ENCODE peak calls at places on chromosomes 1 and 21, in six cellular contexts. B is activated CD8-positive, alpha-beta memory T cell treated with anti-CD3 and anti-CD28 coated beads, Interleukin-2, amount 50 U/mL, for 4 hours; R is fibroblast of mammary gland; K is GM19239; P is memory B cell; E is fibroblast of pulmonary artery. Y is an unnamed sample.
A peak's percentile ranks its signal among the peaks of the same experiment; 100 is the strongest.

GRCh38 chr1:67393737-67394136 is 36.5 kb downstream of the SERBP1 start:
- DNase-seq in B (no peak), R (no peak), K (no peak), P (no peak), E (no peak), Y (no peak)

GRCh38 chr1:6822530-6823359 is 37.5 kb downstream of the CAMTA1 start:
- DNase-seq in B (no peak), R (no peak), K (peak; percentile 19), P (no peak), E (no peak), Y (no peak)

GRCh38 chr1:151189638-151190445 is at the start of gene VPS72:
- DNase-seq in B (peak; percentile 81), R (peak; percentile 87), K (peak; percentile 80), P (peak; percentile 65), E (peak; percentile 88), Y (peak; percentile 90)

GRCh38 chr1:24912359-24913273 is 17.5 kb downstream of the RUNX3 start:
- DNase-seq in B (no peak), R (no peak), K (no peak), P (no peak), E (no peak), Y (no peak)

GRCh38 chr1:72178266-72178665 is 104.1 kb downstream of the NEGR1 start:
- DNase-seq in B (no peak), R (peak; percentile 33), K (no peak), P (no peak), E (peak; percentile 5), Y (no peak)

GRCh38 chr1:175294179-175294756 is 101.7 kb upstream of the KIAA0040 start:
- DNase-seq in B (no peak), R (no peak), K (no peak), P (no peak), E (no peak), Y (no peak)

GRCh38 chr1:69911301-69911801 is 294.0 kb downstream of the LRRC40 start:
- DNase-seq in B (no peak), R (peak; percentile 93), K (no peak), P (no peak), E (peak; percentile 91), Y (no peak)

GRCh38 chr21:43268804-43269186 is 100.0 kb downstream of the CRYAA start:
- DNase-seq in B (no peak), R (no peak), K (no peak), P (no peak), E (no peak), Y (no peak)

GRCh38 chr1:17617787-17618557 is 78.5 kb downstream of the ARHGEF10L start:
- DNase-seq in B (no peak), R (peak; percentile 61), K (no peak), P (no peak), E (peak; percentile 12), Y (no peak)

GRCh38 chr21:45019076-45019886 is 55.1 kb upstream of the ADARB1 start:
- DNase-seq in B (peak; percentile 13), R (no peak), K (no peak), P (no peak), E (no peak), Y (no peak)

GRCh38 chr1:42231253-42231652 is 66.7 kb upstream of the GUCA2A start:
- DNase-seq in B (no peak), R (no peak), K (no peak), P (no peak), E (no peak), Y (no peak)

GRCh38 chr1:53552146-53552940 is 93.1 kb downstream of the DMRTB1 start:
- DNase-seq in B (peak; percentile 2), R (no peak), K (no peak), P (no peak), E (no peak), Y (no peak)

GRCh38 chr1:161840363-161840762 is 74.2 kb downstream of the ATF6 start:
- DNase-seq in B (no peak), R (peak; percentile 75), K (no peak), P (no peak), E (no peak), Y (no peak)

GRCh38 chr1:5223266-5223665 is 568.9 kb downstream of the AJAP1 start:
- DNase-seq in B (no peak), R (no peak), K (no peak), P (no peak), E (no peak), Y (no peak)

GRCh38 chr1:6488602-6489382 is 2.7 kb downstream of the PLEKHG5 start:
- DNase-seq in B (no peak), R (no peak), K (no peak), P (no peak), E (no peak), Y (no peak)

GRCh38 chr1:212030936-212031528 is 4.3 kb downstream of the INTS7 start:
- DNase-seq in B (no peak), R (peak; percentile 96), K (no peak), P (no peak), E (peak; percentile 79), Y (no peak)

GRCh38 chr1:228839656-228840055 is 104.4 kb downstream of the RHOU start:
- DNase-seq in B (no peak), R (no peak), K (no peak), P (no peak), E (no peak), Y (no peak)

GRCh38 chr1:33074193-33074945 is 6.6 kb upstream of the AZIN2 start:
- DNase-seq in B (no peak), R (no peak), K (no peak), P (no peak), E (no peak), Y (no peak)

GRCh38 chr1:106889504-106890027 is 166.9 kb upstream of the PRMT6 start:
- DNase-seq in B (no peak), R (no peak), K (no peak), P (no peak), E (no peak), Y (no peak)

GRCh38 chr1:43104027-43104763 is 67.9 kb downstream of the EBNA1BP2 start:
- DNase-seq in B (no peak), R (no peak), K (no peak), P (no peak), E (no peak), Y (no peak)

GRCh38 chr1:11483581-11484320 is 4.8 kb downstream of the DISP3 start:
- DNase-seq in B (no peak), R (no peak), K (no peak), P (no peak), E (no peak), Y (no peak)